ENCODE peak calls at places on chromosomes 5 and 9, in eight cellular contexts. One of them, this sample, is unnamed.

GRCh38 chr9:121121582-121122087 is 46.9 kb downstream of the CNTRL start:
- DNase-seq in transverse colon: peak
- DNase-seq in effector memory CD4-positive, alpha-beta T cell: peak
- DNase-seq in psoas muscle: peak
- DNase-seq in sigmoid colon: peak
- DNase-seq in uterus: peak
- DNase-seq in IMR-90: peak
- DNase-seq in small intestine: peak
- DNase-seq in this sample: peak

GRCh38 chr9:3459076-3459475 is 66.7 kb downstream of the RFX3 start:
- DNase-seq in transverse colon: no peak
- DNase-seq in effector memory CD4-positive, alpha-beta T cell: no peak
- DNase-seq in psoas muscle: no peak
- DNase-seq in sigmoid colon: no peak
- DNase-seq in uterus: no peak
- DNase-seq in IMR-90: no peak
- DNase-seq in small intestine: no peak
- DNase-seq in this sample: no peak

GRCh38 chr9:111910428-111910827 is 13.8 kb downstream of the UGCG start:
- DNase-seq in transverse colon: no peak
- DNase-seq in effector memory CD4-positive, alpha-beta T cell: no peak
- DNase-seq in psoas muscle: no peak
- DNase-seq in sigmoid colon: no peak
- DNase-seq in uterus: no peak
- DNase-seq in IMR-90: no peak
- DNase-seq in small intestine: no peak
- DNase-seq in this sample: no peak

GRCh38 chr9:120735415-120736126 is 21.3 kb upstream of the MEGF9 start:
- DNase-seq in transverse colon: no peak
- DNase-seq in effector memory CD4-positive, alpha-beta T cell: no peak
- DNase-seq in psoas muscle: peak
- DNase-seq in sigmoid colon: no peak
- DNase-seq in uterus: no peak
- DNase-seq in IMR-90: peak
- DNase-seq in small intestine: peak
- DNase-seq in this sample: no peak

GRCh38 chr9:93108301-93109041 is 12.5 kb downstream of the CARD19 start:
- DNase-seq in transverse colon: no peak
- DNase-seq in effector memory CD4-positive, alpha-beta T cell: no peak
- DNase-seq in psoas muscle: no peak
- DNase-seq in sigmoid colon: peak
- DNase-seq in uterus: peak
- DNase-seq in IMR-90: no peak
- DNase-seq in small intestine: no peak
- DNase-seq in this sample: no peak

GRCh38 chr9:81371824-81372223 is 317.5 kb downstream of the TLE1 start:
- DNase-seq in transverse colon: no peak
- DNase-seq in effector memory CD4-positive, alpha-beta T cell: no peak
- DNase-seq in psoas muscle: no peak
- DNase-seq in sigmoid colon: no peak
- DNase-seq in uterus: no peak
- DNase-seq in IMR-90: no peak
- DNase-seq in small intestine: no peak
- DNase-seq in this sample: no peak

GRCh38 chr5:39500656-39501295 is 76.0 kb upstream of the DAB2 start:
- DNase-seq in transverse colon: no peak
- DNase-seq in effector memory CD4-positive, alpha-beta T cell: no peak
- DNase-seq in psoas muscle: no peak
- DNase-seq in sigmoid colon: no peak
- DNase-seq in uterus: no peak
- DNase-seq in IMR-90: peak
- DNase-seq in small intestine: no peak
- DNase-seq in this sample: no peak

GRCh38 chr9:99921875-99922710 is 15.6 kb downstream of the STX17 start:
- DNase-seq in transverse colon: no peak
- DNase-seq in effector memory CD4-positive, alpha-beta T cell: no peak
- DNase-seq in psoas muscle: no peak
- DNase-seq in sigmoid colon: no peak
- DNase-seq in uterus: no peak
- DNase-seq in IMR-90: no peak
- DNase-seq in small intestine: peak
- DNase-seq in this sample: no peak

GRCh38 chr9:37840560-37841194 is 40.1 kb downstream of the DCAF10 start:
- DNase-seq in transverse colon: no peak
- DNase-seq in effector memory CD4-positive, alpha-beta T cell: no peak
- DNase-seq in psoas muscle: no peak
- DNase-seq in sigmoid colon: no peak
- DNase-seq in uterus: no peak
- DNase-seq in IMR-90: peak
- DNase-seq in small intestine: no peak
- DNase-seq in this sample: no peak

GRCh38 chr5:150172147-150172546 is 5.6 kb downstream of the CDX1 start:
- DNase-seq in transverse colon: no peak
- DNase-seq in effector memory CD4-positive, alpha-beta T cell: no peak
- DNase-seq in psoas muscle: no peak
- DNase-seq in sigmoid colon: no peak
- DNase-seq in uterus: no peak
- DNase-seq in IMR-90: peak
- DNase-seq in small intestine: peak
- DNase-seq in this sample: no peak

GRCh38 chr9:96856363-96857286 is 2.3 kb upstream of the ZNF782 start:
- DNase-seq in transverse colon: peak
- DNase-seq in effector memory CD4-positive, alpha-beta T cell: peak
- DNase-seq in psoas muscle: peak
- DNase-seq in sigmoid colon: no peak
- DNase-seq in uterus: no peak
- DNase-seq in IMR-90: peak
- DNase-seq in small intestine: peak
- DNase-seq in this sample: peak

GRCh38 chr5:139863361-139863760 is 67.8 kb downstream of the PSD2 start:
- DNase-seq in transverse colon: peak
- DNase-seq in effector memory CD4-positive, alpha-beta T cell: no peak
- DNase-seq in psoas muscle: peak
- DNase-seq in sigmoid colon: peak
- DNase-seq in uterus: peak
- DNase-seq in IMR-90: no peak
- DNase-seq in small intestine: no peak
- DNase-seq in this sample: peak

GRCh38 chr5:691817-692529 is 1.2 kb downstream of the TPPP start:
- DNase-seq in transverse colon: no peak
- DNase-seq in effector memory CD4-positive, alpha-beta T cell: no peak
- DNase-seq in psoas muscle: no peak
- DNase-seq in sigmoid colon: no peak
- DNase-seq in uterus: no peak
- DNase-seq in IMR-90: no peak
- DNase-seq in small intestine: no peak
- DNase-seq in this sample: no peak

GRCh38 chr9:112120471-112120925 is 54.6 kb downstream of the SUSD1 start:
- DNase-seq in transverse colon: no peak
- DNase-seq in effector memory CD4-positive, alpha-beta T cell: no peak
- DNase-seq in psoas muscle: no peak
- DNase-seq in sigmoid colon: no peak
- DNase-seq in uterus: no peak
- DNase-seq in IMR-90: no peak
- DNase-seq in small intestine: peak
- DNase-seq in this sample: no peak

GRCh38 chr5:14156611-14157493 is 13.7 kb downstream of the TRIO start:
- DNase-seq in transverse colon: no peak
- DNase-seq in effector memory CD4-positive, alpha-beta T cell: no peak
- DNase-seq in psoas muscle: no peak
- DNase-seq in sigmoid colon: no peak
- DNase-seq in uterus: peak
- DNase-seq in IMR-90: peak
- DNase-seq in small intestine: no peak
- DNase-seq in this sample: no peak

GRCh38 chr5:111585946-111586345 is 73.6 kb upstream of the STARD4 start:
- DNase-seq in transverse colon: no peak
- DNase-seq in effector memory CD4-positive, alpha-beta T cell: no peak
- DNase-seq in psoas muscle: no peak
- DNase-seq in sigmoid colon: no peak
- DNase-seq in uterus: no peak
- DNase-seq in IMR-90: no peak
- DNase-seq in small intestine: no peak
- DNase-seq in this sample: no peak

GRCh38 chr9:35829084-35829763 is at the start of gene TMEM8B:
- DNase-seq in transverse colon: peak
- DNase-seq in effector memory CD4-positive, alpha-beta T cell: peak
- DNase-seq in psoas muscle: peak
- DNase-seq in sigmoid colon: peak
- DNase-seq in uterus: peak
- DNase-seq in IMR-90: peak
- DNase-seq in small intestine: peak
- DNase-seq in this sample: peak

GRCh38 chr9:35828716-35829083 is at the start of gene FAM221B:
- DNase-seq in transverse colon: peak
- DNase-seq in effector memory CD4-positive, alpha-beta T cell: peak
- DNase-seq in psoas muscle: no peak
- DNase-seq in sigmoid colon: no peak
- DNase-seq in uterus: no peak
- DNase-seq in IMR-90: no peak
- DNase-seq in small intestine: no peak
- DNase-seq in this sample: no peak

GRCh38 chr9:35829764-35830096 is 702 bp downstream of the TMEM8B start:
- DNase-seq in transverse colon: no peak
- DNase-seq in effector memory CD4-positive, alpha-beta T cell: no peak
- DNase-seq in psoas muscle: no peak
- DNase-seq in sigmoid colon: no peak
- DNase-seq in uterus: no peak
- DNase-seq in IMR-90: no peak
- DNase-seq in small intestine: no peak
- DNase-seq in this sample: no peak

GRCh38 chr9:35826071-35826701 is 2.3 kb downstream of the FAM221B start:
- DNase-seq in transverse colon: no peak
- DNase-seq in effector memory CD4-positive, alpha-beta T cell: peak
- DNase-seq in psoas muscle: no peak
- DNase-seq in sigmoid colon: peak
- DNase-seq in uterus: no peak
- DNase-seq in IMR-90: peak
- DNase-seq in small intestine: peak
- DNase-seq in this sample: no peak

DNA sequence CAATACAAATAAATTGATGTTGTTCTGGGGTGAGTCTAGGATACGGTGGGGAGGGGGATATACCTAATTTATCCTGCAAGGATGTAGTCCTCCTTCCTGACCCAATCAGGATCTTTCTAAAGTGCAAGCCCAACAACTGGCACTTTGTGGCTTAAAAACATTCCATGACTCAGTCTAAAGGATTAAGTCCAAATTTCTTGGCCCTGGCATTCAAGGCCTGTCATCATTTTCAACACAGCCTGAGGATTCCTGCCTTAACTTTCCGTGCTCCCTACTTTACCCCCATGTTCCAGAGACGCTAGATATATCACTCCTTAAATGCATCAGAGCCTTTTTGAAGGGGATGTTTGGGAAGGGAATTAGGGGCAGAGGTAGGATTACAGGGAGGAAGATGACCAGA is 1.0 kb downstream of the FAM221B start:
- DNase-seq in transverse colon: no peak
- DNase-seq in effector memory CD4-positive, alpha-beta T cell: no peak
- DNase-seq in psoas muscle: no peak
- DNase-seq in sigmoid colon: no peak
- DNase-seq in uterus: no peak
- DNase-seq in IMR-90: peak
- DNase-seq in small intestine: no peak
- DNase-seq in this sample: no peak
- H3K27ac ChIP-seq in transverse colon: no peak
- H3K27ac ChIP-seq in effector memory CD4-positive, alpha-beta T cell: no peak
- H3K27ac ChIP-seq in psoas muscle: no peak
- H3K27ac ChIP-seq in sigmoid colon: no peak
- H3K27ac ChIP-seq in uterus: no peak
- H3K27ac ChIP-seq in IMR-90: no peak
- H3K27ac ChIP-seq in small intestine: no peak
- H3K27ac ChIP-seq in this sample: no peak

DNA sequence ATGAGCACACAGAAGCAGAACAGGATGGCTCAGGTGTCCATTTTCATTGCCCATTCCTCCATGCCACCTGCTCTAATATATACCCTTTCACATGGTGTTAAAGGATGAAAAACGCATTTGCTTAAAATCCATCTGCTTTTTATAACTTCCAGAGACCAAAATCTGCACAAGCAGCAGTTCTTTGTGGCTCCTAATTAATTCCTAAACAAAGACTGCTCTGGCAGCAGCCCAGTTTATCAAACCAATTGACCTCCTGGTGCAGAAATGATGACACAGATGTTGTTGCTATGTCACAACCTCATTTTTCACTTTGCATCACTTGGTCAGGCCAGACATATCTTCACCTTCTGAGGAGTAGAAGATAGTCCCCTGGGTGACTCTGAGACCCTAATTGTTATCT is 141.2 kb downstream of the ASTN2 start:
- DNase-seq in transverse colon: no peak
- DNase-seq in effector memory CD4-positive, alpha-beta T cell: no peak
- DNase-seq in psoas muscle: no peak
- DNase-seq in sigmoid colon: no peak
- DNase-seq in uterus: no peak
- DNase-seq in IMR-90: no peak
- DNase-seq in small intestine: no peak
- DNase-seq in this sample: no peak
- H3K27ac ChIP-seq in transverse colon: no peak
- H3K27ac ChIP-seq in effector memory CD4-positive, alpha-beta T cell: no peak
- H3K27ac ChIP-seq in psoas muscle: no peak
- H3K27ac ChIP-seq in sigmoid colon: no peak
- H3K27ac ChIP-seq in uterus: no peak
- H3K27ac ChIP-seq in IMR-90: no peak
- H3K27ac ChIP-seq in small intestine: no peak
- H3K27ac ChIP-seq in this sample: no peak

DNA sequence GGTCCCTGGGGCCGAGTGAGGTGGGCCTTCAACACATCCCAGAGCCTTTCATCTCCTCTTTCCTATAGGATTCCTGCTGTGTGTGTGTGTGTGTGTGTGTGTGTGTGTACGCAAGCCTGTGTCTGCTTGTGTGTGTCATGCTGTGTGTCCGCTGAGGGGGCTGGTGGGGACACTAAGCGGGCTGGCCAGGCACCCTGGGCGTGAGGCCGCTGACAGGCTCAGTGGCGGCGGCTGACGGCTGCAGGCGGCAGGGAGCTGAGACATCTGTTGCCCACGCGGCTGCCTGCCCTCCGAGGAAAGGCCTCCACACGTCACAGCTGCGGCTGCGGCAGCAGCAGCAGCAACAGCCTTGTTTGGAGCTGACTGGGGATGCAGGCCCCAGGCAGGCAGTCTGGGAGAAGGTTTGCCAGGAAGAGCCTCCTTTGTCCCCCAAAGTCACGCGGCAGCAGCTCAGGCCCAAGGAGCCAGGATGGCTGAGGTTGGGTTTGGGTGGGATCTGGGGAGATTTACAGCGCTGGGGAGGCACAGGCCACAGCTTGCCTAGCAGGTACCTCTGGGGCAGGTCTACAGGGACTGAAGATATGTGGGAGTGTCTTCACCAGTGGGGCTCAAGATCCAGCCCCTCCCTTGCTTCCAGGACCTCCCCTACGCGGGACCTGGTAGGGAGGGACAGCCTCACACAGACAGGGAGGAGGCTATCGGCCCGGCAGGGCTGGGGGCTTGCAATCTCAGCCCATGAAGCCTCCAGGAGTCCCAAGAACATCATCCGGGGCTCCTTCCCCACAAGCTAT is 1.8 kb downstream of the PDLIM4 start:
- DNase-seq in transverse colon: peak
- DNase-seq in effector memory CD4-positive, alpha-beta T cell: no peak
- DNase-seq in psoas muscle: peak
- DNase-seq in sigmoid colon: peak
- DNase-seq in uterus: peak
- DNase-seq in IMR-90: peak
- DNase-seq in small intestine: no peak
- DNase-seq in this sample: peak
- H3K27ac ChIP-seq in transverse colon: peak
- H3K27ac ChIP-seq in effector memory CD4-positive, alpha-beta T cell: no peak
- H3K27ac ChIP-seq in psoas muscle: peak
- H3K27ac ChIP-seq in sigmoid colon: peak
- H3K27ac ChIP-seq in uterus: peak
- H3K27ac ChIP-seq in IMR-90: peak
- H3K27ac ChIP-seq in small intestine: peak
- H3K27ac ChIP-seq in this sample: peak

GRCh38 chr9:20048437-20048836 is 259.6 kb upstream of the SLC24A2 start:
- DNase-seq in transverse colon: no peak
- DNase-seq in effector memory CD4-positive, alpha-beta T cell: no peak
- DNase-seq in psoas muscle: no peak
- DNase-seq in sigmoid colon: no peak
- DNase-seq in uterus: no peak
- DNase-seq in IMR-90: no peak
- DNase-seq in small intestine: no peak
- DNase-seq in this sample: no peak
- H3K27ac ChIP-seq in transverse colon: no peak
- H3K27ac ChIP-seq in effector memory CD4-positive, alpha-beta T cell: no peak
- H3K27ac ChIP-seq in psoas muscle: no peak
- H3K27ac ChIP-seq in sigmoid colon: no peak
- H3K27ac ChIP-seq in uterus: no peak
- H3K27ac ChIP-seq in IMR-90: no peak
- H3K27ac ChIP-seq in small intestine: no peak
- H3K27ac ChIP-seq in this sample: no peak

This sample was measured in dorsolateral prefrontal cortex.